ENCODE peak calls at places on chromosome 11, in eight cellular contexts. H is T-helper 9 cell, M is amygdala, V is OCI-LY7, J is adipocyte, G is iPS DF 6.9, P is Calu3, W is substantia nigra. D is an unnamed sample.

GRCh38 chr11:93221539-93221938 is 23.7 kb upstream of the SLC36A4 start:
- DNase-seq in H (no peak), M (no peak), V (no peak), J (no peak), G (no peak), P (no peak), W (no peak), D (no peak)

GRCh38 chr11:128294001-128294684 is 293.2 kb downstream of the ETS1 start:
- DNase-seq in H (no peak), M (no peak), V (no peak), J (no peak), G (no peak), P (no peak), W (no peak), D (no peak)

GRCh38 chr11:85960678-85961077 is 105.5 kb downstream of the CCDC83 start:
- DNase-seq in H (no peak), M (no peak), V (no peak), J (no peak), G (no peak), P (no peak), W (no peak), D (no peak)

GRCh38 chr11:117930208-117930570 is 987 bp upstream of the TMPRSS13 start:
- DNase-seq in H (no peak), M (no peak), V (no peak), J (no peak), G (no peak), P (no peak), W (no peak), D (no peak)

GRCh38 chr11:7046474-7046873 is 26.2 kb downstream of the NLRP14 start:
- DNase-seq in H (no peak), M (no peak), V (no peak), J (peak), G (no peak), P (no peak), W (no peak), D (no peak)

GRCh38 chr11:124115782-124116616 is 749 bp downstream of the VWA5A start:
- DNase-seq in H (no peak), M (no peak), V (no peak), J (peak), G (peak), P (no peak), W (no peak), D (no peak)

GRCh38 chr11:62788991-62789390 is 1.8 kb downstream of the TMEM179B start:
- DNase-seq in H (no peak), M (no peak), V (no peak), J (no peak), G (no peak), P (no peak), W (no peak), D (no peak)

GRCh38 chr11:75779960-75780359 is 11.4 kb downstream of the DGAT2 start:
- DNase-seq in H (no peak), M (no peak), V (no peak), J (no peak), G (no peak), P (no peak), W (no peak), D (no peak)

GRCh38 chr11:70174846-70175764 is 28.0 kb upstream of the FADD start:
- DNase-seq in H (no peak), M (no peak), V (no peak), J (no peak), G (no peak), P (no peak), W (no peak), D (no peak)

GRCh38 chr11:106344392-106344791 is 266.9 kb downstream of the AASDHPPT start:
- DNase-seq in H (no peak), M (no peak), V (no peak), J (peak), G (no peak), P (no peak), W (no peak), D (no peak)

GRCh38 chr11:118522571-118523072 is 4.7 kb upstream of the TTC36 start:
- DNase-seq in H (no peak), M (no peak), V (no peak), J (peak), G (no peak), P (peak), W (no peak), D (no peak)

GRCh38 chr11:71247551-71248250 is 4.7 kb downstream of the SHANK2 start:
- DNase-seq in H (no peak), M (peak), V (no peak), J (no peak), G (no peak), P (no peak), W (no peak), D (no peak)

GRCh38 chr11:35035894-35036408 is 103.0 kb upstream of the CD44 start:
- DNase-seq in H (no peak), M (no peak), V (peak), J (peak), G (no peak), P (no peak), W (no peak), D (no peak)